ENCODE peak calls at places on chromosomes 5 and 9, in six cellular contexts. V is HTR-8/SVneo, M is mucosa of gallbladder, F is fibroblast of the aortic adventitia, W is T-helper 2 cell, T is GM12878. X is an unnamed sample.

GRCh38 chr9:33022303-33022702 is 2.8 kb upstream of the DNAJA1 start:
- DNase-seq in V (no peak), M (no peak), F (no peak), W (no peak), T (no peak), X (no peak)

GRCh38 chr9:18296702-18297531 is 177.0 kb upstream of the ADAMTSL1 start:
- DNase-seq in V (no peak), M (no peak), F (peak; percentile 63), W (no peak), T (no peak), X (no peak)

GRCh38 chr9:93116049-93116961 is 17.7 kb downstream of the NINJ1 start:
- DNase-seq in V (peak; percentile 48), M (peak; percentile 83), F (peak; percentile 55), W (peak; percentile 2), T (no peak), X (peak; percentile 98)

GRCh38 chr5:19853616-19854240 is 134.3 kb downstream of the CDH18 start:
- DNase-seq in V (peak; percentile 20), M (no peak), F (peak; percentile 92), W (no peak), T (no peak), X (no peak)

GRCh38 chr9:70609542-70610286 is 195.3 kb upstream of the KLF9 start:
- DNase-seq in V (no peak), M (peak; percentile 38), F (peak; percentile 98), W (no peak), T (no peak), X (no peak)

GRCh38 chr9:134076644-134077043 is 8.8 kb upstream of the BRD3 start:
- DNase-seq in V (no peak), M (no peak), F (no peak), W (no peak), T (no peak), X (no peak)

GRCh38 chr9:85502815-85503643 is 238.7 kb downstream of the AGTPBP1 start:
- DNase-seq in V (no peak), M (no peak), F (no peak), W (no peak), T (no peak), X (no peak)

GRCh38 chr9:98222885-98223640 is 30.6 kb upstream of the CORO2A start:
- DNase-seq in V (peak; percentile 92), M (no peak), F (peak; percentile 99), W (no peak), T (no peak), X (no peak)

GRCh38 chr9:112872019-112872418 is 18.7 kb downstream of the SLC46A2 start:
- DNase-seq in V (no peak), M (no peak), F (no peak), W (no peak), T (no peak), X (no peak)

GRCh38 chr9:3288686-3289085 is 237.1 kb downstream of the RFX3 start:
- DNase-seq in V (no peak), M (no peak), F (no peak), W (no peak), T (no peak), X (no peak)

GRCh38 chr5:80998590-80998979 is 38.4 kb downstream of the RASGRF2 start:
- DNase-seq in V (no peak), M (no peak), F (no peak), W (no peak), T (no peak), X (no peak)

GRCh38 chr9:20884985-20885593 is 146.4 kb downstream of the HACD4 start:
- DNase-seq in V (peak; percentile 3), M (peak; percentile 59), F (peak; percentile 67), W (peak; percentile 39), T (peak; percentile 15), X (no peak)

GRCh38 chr5:56534102-56534501 is 281.2 kb upstream of the MAP3K1 start:
- DNase-seq in V (no peak), M (peak; percentile 69), F (no peak), W (no peak), T (no peak), X (no peak)

GRCh38 chr9:117958726-117959125 is 254.5 kb downstream of the TLR4 start:
- DNase-seq in V (no peak), M (no peak), F (no peak), W (no peak), T (no peak), X (no peak)

GRCh38 chr5:65141487-65141886 is 340.2 kb downstream of the ADAMTS6 start:
- DNase-seq in V (no peak), M (no peak), F (no peak), W (no peak), T (no peak), X (no peak)

GRCh38 chr9:137224850-137225694 is at the start of gene CYSRT1:
- DNase-seq in V (no peak), M (no peak), F (no peak), W (no peak), T (no peak), X (peak; percentile 76)

GRCh38 chr5:156594406-156594805 is 255.7 kb upstream of the PPP1R2B start:
- DNase-seq in V (no peak), M (no peak), F (no peak), W (no peak), T (no peak), X (no peak)

X was measured in CD14-positive monocyte.